ENCODE peak calls at places on chromosomes 11 and 22, in five cellular contexts. Z is K562, B is fibroblast of lung, T is PC-3, N is astrocyte. P is an unnamed sample.

GRCh38 chr11:16846305-16846704 is 107.9 kb downstream of the C11orf58 start:
- DNase-seq in Z (no peak), B (no peak), T (no peak), N (no peak), P (peak; percentile 13)

GRCh38 chr11:19725379-19726079 is 12.9 kb downstream of the NAV2 start:
- DNase-seq in Z (no peak), B (peak; percentile 42), T (peak; percentile 91), N (peak; percentile 26), P (no peak)

GRCh38 chr11:134518616-134519389 is 106.8 kb upstream of the B3GAT1 start:
- DNase-seq in Z (no peak), B (no peak), T (no peak), N (no peak), P (no peak)

GRCh38 chr11:11806586-11806985 is 35.2 kb upstream of the USP47 start:
- DNase-seq in Z (no peak), B (no peak), T (no peak), N (no peak), P (no peak)

GRCh38 chr11:75277211-75277805 is 36.7 kb downstream of the TPBGL start:
- DNase-seq in Z (no peak), B (no peak), T (no peak), N (no peak), P (no peak)

GRCh38 chr11:122920579-122920978 is 38.0 kb downstream of the JHY start:
- DNase-seq in Z (no peak), B (no peak), T (no peak), N (no peak), P (no peak)

GRCh38 chr22:42610211-42610610 is 4.5 kb downstream of the POLDIP3 start:
- DNase-seq in Z (no peak), B (no peak), T (no peak), N (no peak), P (no peak)

GRCh38 chr11:31641477-31642062 is 132.0 kb downstream of the ELP4 start:
- DNase-seq in Z (peak; percentile 20), B (peak; percentile 42), T (peak; percentile 70), N (peak; percentile 32), P (peak; percentile 60)

GRCh38 chr11:33930317-33931021 is 38.6 kb upstream of the LMO2 start:
- DNase-seq in Z (no peak), B (peak; percentile 48), T (no peak), N (peak; percentile 46), P (no peak)

GRCh38 chr22:27135582-27135981 is 478.2 kb downstream of the MIAT start:
- DNase-seq in Z (no peak), B (peak; percentile 94), T (no peak), N (peak; percentile 90), P (no peak)

GRCh38 chr22:26763633-26764295 is 106.4 kb downstream of the MIAT start:
- DNase-seq in Z (no peak), B (peak; percentile 59), T (peak; percentile 56), N (peak; percentile 38), P (peak; percentile 49)

GRCh38 chr11:45659031-45659817 is 6.2 kb downstream of the CHST1 start:
- DNase-seq in Z (no peak), B (no peak), T (no peak), N (no peak), P (no peak)

GRCh38 chr11:86041975-86042378 is 26.9 kb downstream of the PICALM start:
- DNase-seq in Z (peak; percentile 78), B (peak; percentile 90), T (peak; percentile 92), N (peak; percentile 86), P (peak; percentile 87)

GRCh38 chr11:47620836-47621378 is 21.5 kb downstream of the MTCH2 start:
- DNase-seq in Z (no peak), B (no peak), T (no peak), N (no peak), P (no peak)

GRCh38 chr11:13118194-13118593 is 109.1 kb downstream of the RASSF10 start:
- DNase-seq in Z (no peak), B (peak; percentile 100), T (peak; percentile 93), N (peak; percentile 99), P (no peak)

GRCh38 chr22:29156507-29156906 is 49.2 kb upstream of the EMID1 start:
- DNase-seq in Z (no peak), B (no peak), T (no peak), N (no peak), P (peak; percentile 28)
- TF ChIP-seq CTCF in Z (peak; percentile 45), B (peak; percentile 11), T (no peak), N (no peak), P (peak; percentile 14)

GRCh38 chr22:23067023-23067650 is 3.2 kb upstream of the GNAZ start:
- DNase-seq in Z (no peak), B (no peak), T (no peak), N (no peak), P (no peak)

GRCh38 chr22:23068832-23069385 is 1.4 kb upstream of the GNAZ start:
- DNase-seq in Z (no peak), B (no peak), T (no peak), N (no peak), P (no peak)

GRCh38 chr22:23068096-23068831 is 2.1 kb upstream of the GNAZ start:
- DNase-seq in Z (no peak), B (no peak), T (no peak), N (no peak), P (no peak)

GRCh38 chr22:23066200-23067022 is 3.9 kb upstream of the GNAZ start:
- DNase-seq in Z (no peak), B (no peak), T (no peak), N (no peak), P (no peak)

DNA sequence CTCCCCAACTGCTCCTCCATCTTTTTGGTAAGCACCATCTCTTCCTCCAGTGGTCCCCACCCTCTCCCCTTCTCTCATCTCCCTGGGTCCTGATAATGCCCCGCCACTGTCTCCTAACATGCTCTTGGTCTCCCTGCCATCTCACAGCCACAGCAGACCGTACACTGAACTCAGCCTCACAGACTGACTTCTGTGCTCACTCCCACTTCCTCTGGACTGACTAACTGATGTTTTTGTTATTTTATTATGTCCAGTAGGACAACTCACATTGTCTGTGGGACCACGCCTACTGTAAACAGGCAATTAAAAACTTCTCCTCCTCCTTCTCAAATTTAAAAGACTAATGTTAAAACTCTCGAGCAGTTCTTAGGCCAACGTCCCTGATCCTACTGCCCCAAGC is 2.6 kb upstream of the GNAZ start:
- DNase-seq in Z (no peak), B (no peak), T (peak; percentile 20), N (no peak), P (no peak)
- H3K4me2 ChIP-seq in Z (no peak overlapping the region), B (no peak overlapping the region), T (no peak overlapping the region), N (no peak overlapping the region), P (no peak overlapping the region)

DNA sequence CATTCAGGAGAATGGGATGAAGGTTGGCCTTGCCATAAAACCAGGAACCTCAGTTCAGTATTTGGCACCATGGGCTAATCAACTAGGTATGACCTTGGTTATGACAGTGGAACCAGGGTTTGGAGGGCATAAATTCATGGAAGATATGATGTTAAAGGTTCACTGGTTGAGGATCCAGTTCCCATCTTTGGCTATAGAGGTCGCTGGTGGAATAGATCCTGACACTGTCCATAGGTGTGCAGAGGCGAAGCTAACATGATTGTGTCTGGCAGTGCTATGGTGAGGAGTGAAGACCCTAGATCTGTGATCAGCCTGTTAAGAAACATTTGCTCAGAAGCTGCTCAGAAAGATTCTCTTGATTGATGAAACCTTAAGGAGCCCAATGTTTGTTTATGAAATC is 5.7 kb downstream of the NF2 start:
- DNase-seq in Z (peak; percentile 18), B (no peak), T (peak; percentile 44), N (no peak), P (no peak)
- TF ChIP-seq CTCF in Z (peak; percentile 37), B (no peak), T (peak; percentile 47), N (peak; percentile 30), P (peak; percentile 17)

DNA sequence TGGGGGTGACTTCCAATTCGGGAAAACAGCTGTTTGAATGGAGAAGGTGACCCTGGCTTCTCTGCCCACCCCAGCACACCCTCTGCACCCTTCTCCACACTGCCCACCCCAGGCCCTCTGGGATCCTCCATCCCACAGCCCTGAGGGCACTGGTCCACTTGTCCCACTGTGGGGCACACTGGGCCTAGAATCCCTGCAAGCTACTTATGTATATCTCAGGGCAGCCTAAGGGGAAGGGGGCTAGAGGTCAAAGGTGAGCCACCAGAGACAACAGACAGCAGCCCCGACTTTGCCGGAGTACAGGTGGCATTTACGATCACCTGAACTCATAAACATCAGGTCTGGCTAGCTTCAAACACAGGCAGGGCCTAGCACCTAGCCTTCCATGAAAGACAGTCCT is 686 bp upstream of the SCUBE2 start:
- DNase-seq in Z (no peak), B (no peak), T (no peak), N (no peak), P (no peak)
- H3K4me2 ChIP-seq in Z (no peak overlapping the region), B (no peak overlapping the region), T (peak overlapping the region; percentile 66), N (peak overlapping the region; percentile 85), P (peak overlapping the region; percentile 96)

DNA sequence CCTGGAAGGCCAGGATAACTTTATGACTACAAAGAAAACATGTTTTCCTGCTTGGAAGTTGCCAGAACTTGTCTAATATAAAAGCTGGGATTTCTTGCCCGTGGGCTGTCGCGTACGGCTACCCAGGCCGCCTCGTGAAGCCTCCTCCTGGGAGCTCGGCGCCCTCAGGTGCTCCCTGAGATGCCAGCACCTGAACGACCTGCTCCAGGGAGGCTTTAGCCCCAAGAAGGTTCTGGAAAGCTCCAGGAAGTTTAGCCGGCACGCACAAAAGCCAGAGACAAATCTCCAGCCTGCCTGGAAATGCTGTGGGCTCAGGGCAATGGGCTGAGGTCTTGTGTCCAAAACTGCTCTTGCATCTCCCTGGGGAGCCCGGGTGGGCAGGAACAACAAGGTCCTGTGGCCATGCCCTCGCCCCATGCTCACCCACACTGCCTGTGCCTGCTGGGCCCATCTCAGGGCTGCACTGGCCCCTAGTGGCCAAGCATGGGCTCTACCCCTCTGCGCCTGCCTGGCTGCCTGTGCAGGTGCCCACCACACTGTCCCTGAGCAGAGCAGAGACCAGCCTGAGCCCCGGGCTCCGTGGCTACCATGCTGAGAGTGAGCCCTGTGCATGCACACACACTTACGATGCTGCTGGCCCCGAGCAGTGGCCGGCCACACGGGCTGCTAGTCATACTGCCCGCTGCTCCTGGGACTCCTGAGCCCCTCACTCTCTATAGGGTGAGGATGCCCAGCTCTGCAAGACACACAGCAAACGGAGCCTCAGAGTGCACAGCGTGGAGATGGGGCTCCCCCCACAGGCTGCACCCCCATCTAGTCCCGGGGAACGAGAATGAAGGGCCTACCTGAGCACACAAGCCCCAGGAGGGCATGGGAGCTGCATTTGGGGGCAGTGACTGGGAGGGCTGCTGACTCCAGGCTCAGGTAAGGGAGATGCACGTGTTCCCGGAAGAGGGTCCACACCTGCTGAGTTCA is 4.9 kb upstream of the CELSR1 start:
- DNase-seq in Z (peak; percentile 71), B (peak; percentile 53), T (peak; percentile 70), N (no peak), P (peak; percentile 87)
- TF ChIP-seq CTCF in Z (peak; percentile 82), B (peak; percentile 91), T (peak; percentile 85), N (peak; percentile 75), P (peak; percentile 91)

GRCh38 chr11:120185678-120186407 is 25.0 kb upstream of the OAF start:
- DNase-seq in Z (no peak), B (no peak), T (no peak), N (no peak), P (peak; percentile 52)
- H3K4me2 ChIP-seq in Z (no peak overlapping the region), B (no peak overlapping the region), T (no peak overlapping the region), N (no peak overlapping the region), P (peak overlapping the region; percentile 61)

GRCh38 chr11:61384271-61385242 is 7.8 kb upstream of the TMEM216 start:
- DNase-seq in Z (peak; percentile 43), B (no peak), T (peak; percentile 41), N (no peak), P (peak; percentile 19)
- TF ChIP-seq CTCF in Z (peak; percentile 84), B (peak; percentile 25), T (peak; percentile 25), N (peak; percentile 37), P (no peak)

GRCh38 chr22:25025586-25025985 is 73.1 kb downstream of the KIAA1671 start:
- DNase-seq in Z (no peak), B (no peak), T (no peak), N (no peak), P (no peak)
- H3K4me2 ChIP-seq in Z (no peak overlapping the region), B (no peak overlapping the region), T (peak overlapping the region; percentile 52), N (peak overlapping the region; percentile 49), P (peak overlapping the region; percentile 16)

GRCh38 chr22:17348464-17349103 is 20.7 kb upstream of the CECR2 start:
- DNase-seq in Z (no peak), B (no peak), T (no peak), N (no peak), P (no peak)
- TF ChIP-seq CTCF in Z (no peak), B (no peak), T (no peak), N (no peak), P (no peak)

P was measured in hepatocyte.